ENCODE peak calls at places on chromosomes 2 and 18, in eight cellular contexts. Z, D, O, C, L, J, M and E are unnamed samples. For H3K9me3, the result is how much of the 10 kb centered on the place peaks cover.

GRCh38 chr2:79833235-79833878 is 320.5 kb downstream of the CTNNA2 start:
- DNase-seq in Z (no peak), D (no peak), O (no peak), C (no peak), L (no peak), J (no peak), M (no peak), E (no peak)

GRCh38 chr2:209208211-209208610 is 215.6 kb upstream of the MAP2 start:
- DNase-seq in Z (peak), D (no peak), O (peak), C (no peak), L (no peak), J (peak), M (no peak), E (peak)

GRCh38 chr2:157895531-157895930 is 19.4 kb upstream of the ACVR1 start:
- DNase-seq in Z (no peak), D (no peak), O (no peak), C (peak), L (no peak), J (no peak), M (no peak), E (no peak)

GRCh38 chr2:138071720-138072719 is 107.7 kb downstream of the HNMT start:
- DNase-seq in Z (peak), D (no peak), O (peak), C (peak), L (no peak), J (no peak), M (no peak), E (no peak)

GRCh38 chr2:98518106-98518505 is 73.4 kb downstream of the INPP4A start:
- DNase-seq in Z (peak), D (no peak), O (peak), C (no peak), L (peak), J (peak), M (no peak), E (no peak)

GRCh38 chr2:45342-46130 is 769 bp downstream of the FAM110C start:
- DNase-seq in Z (no peak), D (no peak), O (no peak), C (no peak), L (no peak), J (peak), M (no peak), E (no peak)

GRCh38 chr2:4175343-4175742 is 472.0 kb downstream of the DCDC2C start:
- DNase-seq in Z (no peak), D (no peak), O (no peak), C (no peak), L (no peak), J (no peak), M (no peak), E (no peak)

GRCh38 chr2:127563458-127564428 is 28.3 kb downstream of the MYO7B start:
- DNase-seq in Z (no peak), D (no peak), O (no peak), C (no peak), L (no peak), J (peak), M (no peak), E (peak)

GRCh38 chr18:59566507-59566906 is 130.7 kb downstream of the CCBE1 start:
- DNase-seq in Z (no peak), D (no peak), O (no peak), C (peak), L (no peak), J (no peak), M (no peak), E (peak)

GRCh38 chr18:40529478-40529877 is 1425.6 kb upstream of the PIK3C3 start:
- DNase-seq in Z (no peak), D (no peak), O (no peak), C (peak), L (no peak), J (no peak), M (no peak), E (no peak)

GRCh38 chr18:12093520-12094257 is at the start of gene ANKRD62:
- DNase-seq in Z (no peak), D (no peak), O (no peak), C (no peak), L (no peak), J (peak), M (no peak), E (no peak)

GRCh38 chr2:202945497-202945896 is 33.4 kb downstream of the CARF start:
- DNase-seq in Z (no peak), D (no peak), O (no peak), C (no peak), L (no peak), J (no peak), M (no peak), E (no peak)

GRCh38 chr2:217049931-217050330 is 190.1 kb upstream of the TNP1 start:
- DNase-seq in Z (no peak), D (peak), O (no peak), C (no peak), L (peak), J (no peak), M (no peak), E (no peak)

GRCh38 chr2:131104487-131105155 is 515 bp upstream of the PLEKHB2 start:
- DNase-seq in Z (peak), D (peak), O (peak), C (peak), L (peak), J (no peak), M (peak), E (peak)

GRCh38 chr18:3048121-3048520 is 35.2 kb upstream of the LPIN2 start:
- DNase-seq in Z (no peak), D (no peak), O (peak), C (no peak), L (no peak), J (no peak), M (no peak), E (no peak)

GRCh38 chr2:160432633-160433032 is 61.0 kb downstream of the RBMS1 start:
- DNase-seq in Z (peak), D (no peak), O (no peak), C (peak), L (no peak), J (peak), M (no peak), E (no peak)

GRCh38 chr2:46075848-46076247 is 221.4 kb upstream of the EPAS1 start:
- DNase-seq in Z (no peak), D (no peak), O (no peak), C (no peak), L (no peak), J (no peak), M (no peak), E (no peak)

GRCh38 chr2:113175101-113175628 is 1.4 kb downstream of the PSD4 start:
- DNase-seq in Z (no peak), D (no peak), O (no peak), C (no peak), L (no peak), J (no peak), M (no peak), E (no peak)

GRCh38 chr2:17879137-17879912 is 858 bp downstream of the KCNS3 start:
- DNase-seq in Z (peak), D (peak), O (peak), C (peak), L (peak), J (peak), M (no peak), E (no peak)

GRCh38 chr2:172968061-172968469 is 107.6 kb upstream of the MAP3K20 start:
- DNase-seq in Z (no peak), D (peak), O (no peak), C (peak), L (peak), J (no peak), M (peak), E (peak)

GRCh38 chr2:124753842-124754241 is 728.8 kb downstream of the CNTNAP5 start:
- DNase-seq in Z (no peak), D (no peak), O (no peak), C (no peak), L (no peak), J (peak), M (no peak), E (no peak)

GRCh38 chr2:105744909-105745853 is at the start of gene NCK2:
- DNase-seq in Z (no peak), D (peak), O (peak), C (peak), L (no peak), J (peak), M (no peak), E (peak)

GRCh38 chr18:53441761-53442414 is 782.6 kb downstream of the MBD2 start:
- DNase-seq in Z (no peak), D (no peak), O (no peak), C (no peak), L (no peak), J (no peak), M (no peak), E (no peak)

GRCh38 chr2:3172265-3172935 is 205.2 kb downstream of the EIPR1 start:
- DNase-seq in Z (no peak), D (no peak), O (peak), C (no peak), L (no peak), J (no peak), M (no peak), E (no peak)

GRCh38 chr2:162072181-162072702 is 1.8 kb downstream of the DPP4 start:
- DNase-seq in Z (no peak), D (no peak), O (no peak), C (peak), L (no peak), J (no peak), M (no peak), E (no peak)

DNA sequence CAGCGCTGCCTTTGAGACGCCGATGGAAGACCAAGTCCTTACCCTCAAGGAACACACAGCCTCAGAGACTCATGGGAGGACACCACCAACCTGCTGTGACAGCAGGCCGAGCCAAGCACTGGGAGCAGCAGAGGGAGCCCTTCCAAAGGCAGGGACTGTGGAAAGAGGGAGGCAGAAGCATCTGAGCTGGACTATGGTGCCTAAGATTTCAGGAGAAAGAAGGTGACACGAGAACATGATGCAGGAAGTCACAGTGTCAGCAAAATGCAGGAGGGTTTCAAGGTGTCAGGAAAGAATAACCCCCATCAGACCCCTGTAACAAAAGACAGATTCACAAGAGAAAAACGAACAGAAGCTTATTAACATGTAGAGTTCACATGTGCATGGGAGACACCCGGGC is 24.2 kb upstream of the COX7A2L start:
- DNase-seq in Z (peak), D (no peak), O (peak), C (peak), L (peak), J (peak), M (no peak), E (no peak)
- TF ChIP-seq CTCF in Z (peak), D (no peak), O (peak), C (peak), L (no peak), J (peak), M (no peak), E (peak)

GRCh38 chr18:8634508-8634907 is 25.3 kb downstream of the RAB12 start:
- DNase-seq in Z (no peak), D (no peak), O (no peak), C (no peak), L (no peak), J (no peak), M (no peak), E (no peak)
- H3K9me3 ChIP-seq in Z (under half), D (under half), O (under half), C (under half), L (under half), J (under half), M (under half), E (under half)

GRCh38 chr2:214192711-214193110 is 218.1 kb upstream of the VWC2L start:
- DNase-seq in Z (no peak), D (no peak), O (no peak), C (peak), L (no peak), J (no peak), M (no peak), E (no peak)

GRCh38 chr2:214196260-214196659 is 214.6 kb upstream of the VWC2L start:
- DNase-seq in Z (no peak), D (no peak), O (no peak), C (no peak), L (no peak), J (no peak), M (no peak), E (no peak)

DNA sequence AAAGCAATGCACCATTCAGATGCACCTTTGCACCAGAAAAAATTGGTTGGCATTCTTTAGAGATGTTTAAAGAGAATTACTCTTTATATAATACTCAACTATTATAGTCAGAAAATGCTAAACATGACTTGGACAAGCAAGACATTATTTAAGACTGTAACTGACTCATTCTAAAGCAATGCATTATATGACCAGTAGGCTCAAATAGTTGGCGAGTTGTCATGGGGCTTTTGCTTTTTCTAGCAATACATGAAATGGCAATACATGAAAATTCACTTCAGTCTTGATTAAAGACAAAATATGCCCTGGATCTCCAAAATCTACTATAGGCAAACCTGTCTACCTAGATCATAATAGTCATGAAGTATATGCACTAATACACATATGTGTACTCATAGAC is 216.9 kb upstream of the VWC2L start:
- DNase-seq in Z (no peak), D (no peak), O (no peak), C (peak), L (no peak), J (no peak), M (no peak), E (no peak)
- TF ChIP-seq CTCF in Z (no peak), D (no peak), O (no peak), C (no peak), L (no peak), J (peak), M (no peak), E (no peak)

GRCh38 chr18:35827275-35827929 is 145.1 kb upstream of the RMP24 start:
- DNase-seq in Z (no peak), D (no peak), O (no peak), C (no peak), L (no peak), J (peak), M (no peak), E (no peak)

GRCh38 chr18:35826477-35826876 is 146.0 kb upstream of the RMP24 start:
- DNase-seq in Z (no peak), D (no peak), O (no peak), C (no peak), L (no peak), J (peak), M (no peak), E (no peak)

DNA sequence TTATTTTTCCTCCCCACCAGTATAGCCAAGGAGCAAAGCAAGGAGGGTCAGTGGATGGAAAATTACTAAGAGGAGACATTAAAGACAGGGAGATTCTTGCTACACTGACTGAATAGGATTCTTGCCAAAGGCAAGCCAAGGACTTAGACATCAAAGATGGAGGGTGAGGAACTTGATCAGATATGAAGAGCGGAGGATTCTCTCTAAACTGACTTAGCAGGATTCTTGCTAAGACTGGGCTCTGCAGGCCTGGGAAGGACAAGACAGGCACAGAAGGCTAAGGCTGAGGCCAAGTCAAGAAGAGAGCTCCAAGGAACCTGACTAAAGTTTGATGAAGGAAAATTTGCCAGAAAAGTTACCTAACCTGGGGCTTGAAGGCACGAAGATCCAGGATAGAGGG is 143.9 kb upstream of the RMP24 start:
- DNase-seq in Z (no peak), D (no peak), O (no peak), C (no peak), L (no peak), J (no peak), M (no peak), E (no peak)
- H3K9me3 ChIP-seq in Z (under half), D (under half), O (under half), C (under half), L (under half), J (under half), M (under half), E (under half)

GRCh38 chr2:1910562-1911256 is 166.4 kb upstream of the PXDN start:
- DNase-seq in Z (no peak), D (no peak), O (peak), C (no peak), L (no peak), J (no peak), M (no peak), E (no peak)
- TF ChIP-seq CTCF in Z (no peak), D (peak), O (peak), C (no peak), L (peak), J (peak), M (no peak), E (no peak)

DNA sequence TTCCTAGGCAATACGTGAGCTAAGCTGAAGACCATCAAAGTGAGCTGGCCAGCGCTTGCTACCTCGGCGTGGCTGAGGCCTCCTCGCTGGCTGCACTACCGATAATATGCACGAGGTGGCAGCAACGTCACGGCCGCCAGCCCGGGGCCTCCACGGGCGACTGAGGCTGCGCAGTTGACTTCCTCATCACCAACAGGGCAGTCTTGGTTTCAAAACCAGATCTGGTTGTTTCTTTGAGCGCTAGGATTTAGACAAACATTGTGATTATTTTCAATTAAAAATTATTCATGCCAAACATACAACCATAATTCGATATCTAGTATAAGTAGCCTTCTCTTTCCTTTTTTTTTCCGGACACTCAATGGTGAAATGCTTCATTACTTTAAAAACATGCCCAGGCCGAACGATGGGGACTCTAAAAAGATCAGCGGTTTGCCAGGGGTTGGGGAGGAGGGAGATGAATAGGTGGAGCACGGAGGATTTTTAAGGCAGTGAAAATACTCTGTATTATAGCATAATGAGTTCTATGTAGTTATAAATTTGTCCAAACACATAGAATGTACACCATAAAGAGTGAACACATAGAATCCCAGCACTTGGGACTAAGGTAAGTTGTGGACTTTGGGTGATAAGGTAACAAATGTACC is 52.0 kb downstream of the CYBRD1 start:
- DNase-seq in Z (peak), D (peak), O (peak), C (peak), L (peak), J (peak), M (peak), E (peak)
- H3K9me3 ChIP-seq in Z (under half), D (under half), O (under half), C (under half), L (under half), J (under half), M (under half), E (under half)

GRCh38 chr2:104448661-104449410 is 405.1 kb upstream of the POU3F3 start:
- DNase-seq in Z (no peak), D (no peak), O (no peak), C (no peak), L (no peak), J (no peak), M (no peak), E (no peak)

GRCh38 chr2:104452558-104452957 is 401.4 kb upstream of the POU3F3 start:
- DNase-seq in Z (no peak), D (no peak), O (no peak), C (no peak), L (no peak), J (no peak), M (no peak), E (no peak)

GRCh38 chr2:104444840-104445239 is 409.1 kb upstream of the POU3F3 start:
- DNase-seq in Z (no peak), D (no peak), O (no peak), C (no peak), L (no peak), J (no peak), M (no peak), E (no peak)

GRCh38 chr2:104444392-104444791 is 409.5 kb upstream of the POU3F3 start:
- DNase-seq in Z (no peak), D (no peak), O (no peak), C (no peak), L (no peak), J (no peak), M (no peak), E (no peak)

DNA sequence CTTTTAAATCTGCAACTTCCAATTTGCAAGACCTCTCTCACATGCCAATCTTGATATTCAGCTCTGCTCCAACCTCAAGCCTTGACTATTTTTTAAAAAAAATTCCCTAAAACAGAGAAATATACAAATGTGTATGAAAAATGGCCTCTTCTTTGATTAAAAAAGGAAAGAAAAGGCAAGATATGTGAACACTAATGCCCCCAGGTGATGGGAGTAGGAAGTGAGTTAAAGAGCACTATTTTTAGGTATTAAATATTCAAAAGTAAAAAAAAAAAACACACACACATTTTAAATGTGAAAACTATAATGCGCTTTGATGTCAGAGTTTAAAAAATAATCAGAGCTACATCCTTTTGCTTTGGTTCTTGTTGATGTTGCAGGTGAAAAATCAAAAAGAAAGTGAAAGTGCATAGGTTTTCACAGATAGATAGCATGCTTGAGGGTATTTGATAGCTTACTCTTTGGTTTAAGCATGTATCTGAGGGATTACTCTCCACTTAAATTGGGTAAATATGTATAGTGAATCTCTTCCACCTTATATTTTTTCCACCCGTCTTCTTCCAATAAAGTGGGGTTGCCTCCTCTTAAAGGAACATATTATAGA is 406.0 kb upstream of the POU3F3 start:
- DNase-seq in Z (no peak), D (no peak), O (no peak), C (no peak), L (no peak), J (no peak), M (no peak), E (no peak)
- TF ChIP-seq CTCF in Z (peak), D (no peak), O (no peak), C (no peak), L (no peak), J (peak), M (no peak), E (no peak)